ENCODE peak calls at places on chromosomes 13 and 19, in eight cellular contexts. O, S, V, A, P, W, T and R are unnamed samples.

GRCh38 chr19:3095375-3096191 is 1.4 kb downstream of the GNA11 start:
- DNase-seq in O (no peak), S (peak), V (peak), A (peak), P (no peak), W (peak), T (no peak), R (peak)

GRCh38 chr13:27118428-27119054 is 53.1 kb downstream of the USP12 start:
- DNase-seq in O (no peak), S (no peak), V (no peak), A (no peak), P (no peak), W (no peak), T (no peak), R (no peak)

GRCh38 chr13:76725211-76725610 is 161.0 kb downstream of the KCTD12 start:
- DNase-seq in O (peak), S (no peak), V (no peak), A (no peak), P (no peak), W (no peak), T (no peak), R (no peak)

GRCh38 chr13:63409791-63410351 is 1994.2 kb upstream of the PCDH20 start:
- DNase-seq in O (no peak), S (no peak), V (no peak), A (no peak), P (no peak), W (no peak), T (no peak), R (no peak)

GRCh38 chr19:2235396-2236284 is 489 bp downstream of the PLEKHJ1 start:
- DNase-seq in O (no peak), S (peak), V (no peak), A (peak), P (no peak), W (peak), T (peak), R (peak)

GRCh38 chr19:51002542-51003311 is 1.3 kb upstream of the KLK8 start:
- DNase-seq in O (peak), S (no peak), V (no peak), A (peak), P (no peak), W (peak), T (no peak), R (no peak)

GRCh38 chr19:46631481-46631880 is 4.5 kb downstream of the GNG8 start:
- DNase-seq in O (peak), S (no peak), V (no peak), A (no peak), P (peak), W (no peak), T (peak), R (no peak)

GRCh38 chr19:53091855-53092254 is 11.4 kb downstream of the ZNF160 start:
- DNase-seq in O (no peak), S (no peak), V (no peak), A (no peak), P (no peak), W (no peak), T (no peak), R (no peak)

GRCh38 chr19:49447485-49448431 is 3.9 kb downstream of the PIH1D1 start:
- DNase-seq in O (peak), S (no peak), V (no peak), A (peak), P (peak), W (no peak), T (peak), R (no peak)

GRCh38 chr13:28707629-28708427 is 10.9 kb downstream of the SLC46A3 start:
- DNase-seq in O (peak), S (no peak), V (no peak), A (no peak), P (no peak), W (peak), T (no peak), R (no peak)

GRCh38 chr19:36605101-36605838 is at the start of gene ZNF382:
- DNase-seq in O (peak), S (peak), V (peak), A (peak), P (peak), W (peak), T (peak), R (peak)

GRCh38 chr13:110957181-110957884 is 42.5 kb upstream of the ANKRD10 start:
- DNase-seq in O (no peak), S (no peak), V (no peak), A (no peak), P (no peak), W (no peak), T (no peak), R (no peak)

GRCh38 chr13:74977498-74977897 is 504.5 kb downstream of the TBC1D4 start:
- DNase-seq in O (no peak), S (no peak), V (no peak), A (no peak), P (no peak), W (no peak), T (no peak), R (no peak)

GRCh38 chr13:98429977-98430785 is 146.7 kb downstream of the STK24 start:
- DNase-seq in O (no peak), S (no peak), V (no peak), A (no peak), P (no peak), W (no peak), T (no peak), R (no peak)

GRCh38 chr13:102000764-102001163 is 401.1 kb downstream of the FGF14 start:
- DNase-seq in O (no peak), S (no peak), V (no peak), A (no peak), P (no peak), W (no peak), T (no peak), R (no peak)

GRCh38 chr19:45011959-45012358 is 10.7 kb downstream of the RELB start:
- DNase-seq in O (no peak), S (no peak), V (no peak), A (no peak), P (no peak), W (no peak), T (no peak), R (no peak)

GRCh38 chr13:93981578-93981977 is 497.9 kb downstream of the DCT start:
- DNase-seq in O (no peak), S (no peak), V (no peak), A (no peak), P (no peak), W (no peak), T (no peak), R (no peak)

GRCh38 chr13:93982189-93982918 is 497.1 kb downstream of the DCT start:
- DNase-seq in O (no peak), S (no peak), V (no peak), A (no peak), P (no peak), W (no peak), T (no peak), R (no peak)

GRCh38 chr13:93987458-93987857 is 492.0 kb downstream of the DCT start:
- DNase-seq in O (no peak), S (no peak), V (no peak), A (no peak), P (no peak), W (no peak), T (no peak), R (no peak)

GRCh38 chr13:93984070-93984469 is 495.4 kb downstream of the DCT start:
- DNase-seq in O (no peak), S (no peak), V (no peak), A (no peak), P (no peak), W (no peak), T (no peak), R (no peak)

GRCh38 chr13:93984876-93985275 is 494.6 kb downstream of the DCT start:
- DNase-seq in O (no peak), S (no peak), V (no peak), A (no peak), P (no peak), W (no peak), T (no peak), R (no peak)
- H3K4me3 ChIP-seq in O (no peak), S (no peak), V (no peak), A (no peak), P (no peak), W (no peak), T (no peak), R (no peak)

GRCh38 chr13:30135351-30135750 is 172.0 kb downstream of the KATNAL1 start:
- DNase-seq in O (no peak), S (no peak), V (no peak), A (no peak), P (no peak), W (no peak), T (no peak), R (no peak)

GRCh38 chr13:30133976-30134375 is 173.4 kb downstream of the KATNAL1 start:
- DNase-seq in O (no peak), S (no peak), V (no peak), A (no peak), P (no peak), W (no peak), T (no peak), R (no peak)

GRCh38 chr13:30134578-30134977 is 172.8 kb downstream of the KATNAL1 start:
- DNase-seq in O (no peak), S (no peak), V (no peak), A (no peak), P (no peak), W (no peak), T (no peak), R (no peak)

GRCh38 chr13:30133554-30133912 is 173.8 kb downstream of the KATNAL1 start:
- DNase-seq in O (no peak), S (no peak), V (no peak), A (peak), P (no peak), W (no peak), T (no peak), R (no peak)

GRCh38 chr13:30132623-30133553 is 174.5 kb downstream of the KATNAL1 start:
- DNase-seq in O (peak), S (peak), V (peak), A (peak), P (peak), W (peak), T (peak), R (peak)
- H3K27ac ChIP-seq in O (no peak), S (no peak), V (no peak), A (peak), P (peak), W (no peak), T (no peak), R (no peak)

GRCh38 chr19:14097532-14098151 is 7.1 kb upstream of the SAMD1 start:
- DNase-seq in O (no peak), S (no peak), V (no peak), A (no peak), P (no peak), W (no peak), T (no peak), R (no peak)
- H3K4me3 ChIP-seq in O (no peak), S (no peak), V (no peak), A (no peak), P (no peak), W (no peak), T (no peak), R (no peak)

DNA sequence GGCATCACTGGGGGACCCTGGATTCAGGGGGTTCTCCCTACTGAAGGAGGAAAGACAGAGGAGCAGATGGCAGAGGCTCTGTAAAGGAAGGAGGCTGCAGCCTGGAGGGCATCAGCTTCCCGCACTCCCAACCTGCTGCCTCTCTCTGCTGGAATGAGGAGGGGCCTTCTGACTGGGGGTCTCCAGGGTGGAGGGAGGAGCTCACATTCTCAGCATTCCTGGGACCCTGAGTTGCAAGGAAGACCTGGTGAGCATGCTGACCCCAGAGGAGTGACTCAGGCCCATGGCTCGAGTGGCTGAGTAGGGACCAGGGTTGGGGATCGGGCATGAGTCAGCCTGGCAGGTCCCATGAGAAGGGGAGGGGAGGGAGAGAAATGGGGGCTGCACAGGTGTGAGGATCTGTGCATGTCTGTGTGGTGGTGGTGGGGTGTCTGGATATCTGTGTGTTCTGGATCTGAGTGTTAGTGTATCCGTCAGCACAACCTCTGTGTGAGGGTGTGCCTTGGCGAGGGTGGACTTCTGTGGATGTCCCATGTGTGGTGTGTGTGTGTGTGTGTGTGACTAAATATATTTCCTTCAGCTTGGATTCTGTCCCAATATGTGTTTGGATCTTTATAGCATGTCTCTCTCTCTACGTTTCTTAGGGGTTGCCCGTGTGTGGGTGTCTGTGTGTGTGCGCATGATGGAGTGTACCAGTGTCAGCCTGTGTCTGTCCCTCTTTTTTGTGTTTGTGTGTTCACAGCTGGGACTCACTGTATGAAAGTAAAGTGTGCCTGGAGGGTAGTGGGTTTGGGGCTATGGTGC is 4.6 kb downstream of the AXL start:
- DNase-seq in O (peak), S (no peak), V (no peak), A (no peak), P (no peak), W (peak), T (no peak), R (no peak)
- H3K27ac ChIP-seq in O (peak), S (no peak), V (no peak), A (no peak), P (peak), W (peak), T (peak), R (no peak)

DNA sequence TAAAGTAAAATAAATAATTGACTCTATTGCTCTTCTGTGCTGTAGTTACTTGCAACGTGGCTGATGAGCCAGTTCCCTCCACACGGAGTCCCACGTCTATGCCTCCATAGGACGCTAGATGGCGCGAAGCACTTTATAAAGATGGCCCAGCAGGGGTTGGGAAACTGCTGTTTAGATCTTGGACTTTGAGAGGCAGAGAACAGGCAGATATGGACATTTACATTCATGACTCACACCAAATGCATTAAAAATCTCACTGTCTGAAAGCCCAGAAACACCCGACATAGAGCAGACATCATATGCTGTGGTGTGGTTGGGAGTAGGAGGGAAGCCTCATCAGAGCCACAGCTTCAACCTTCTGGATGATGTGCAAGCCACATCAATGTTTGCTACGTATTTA is 643.1 kb upstream of the ARGLU1 start:
- DNase-seq in O (peak), S (peak), V (peak), A (peak), P (peak), W (peak), T (peak), R (no peak)
- H3K4me3 ChIP-seq in O (no peak), S (peak), V (no peak), A (no peak), P (no peak), W (no peak), T (peak), R (no peak)

GRCh38 chr19:4714016-4714415 is 9.6 kb downstream of the DPP9 start:
- DNase-seq in O (no peak), S (no peak), V (no peak), A (no peak), P (no peak), W (no peak), T (no peak), R (no peak)
- H3K27ac ChIP-seq in O (no peak), S (peak), V (no peak), A (peak), P (peak), W (no peak), T (peak), R (no peak)

GRCh38 chr19:38949580-38950367 is 19.0 kb downstream of the MRPS12 start:
- DNase-seq in O (peak), S (peak), V (peak), A (peak), P (peak), W (peak), T (peak), R (peak)
- H3K4me3 ChIP-seq in O (peak), S (peak), V (peak), A (peak), P (peak), W (no peak), T (peak), R (peak)

DNA sequence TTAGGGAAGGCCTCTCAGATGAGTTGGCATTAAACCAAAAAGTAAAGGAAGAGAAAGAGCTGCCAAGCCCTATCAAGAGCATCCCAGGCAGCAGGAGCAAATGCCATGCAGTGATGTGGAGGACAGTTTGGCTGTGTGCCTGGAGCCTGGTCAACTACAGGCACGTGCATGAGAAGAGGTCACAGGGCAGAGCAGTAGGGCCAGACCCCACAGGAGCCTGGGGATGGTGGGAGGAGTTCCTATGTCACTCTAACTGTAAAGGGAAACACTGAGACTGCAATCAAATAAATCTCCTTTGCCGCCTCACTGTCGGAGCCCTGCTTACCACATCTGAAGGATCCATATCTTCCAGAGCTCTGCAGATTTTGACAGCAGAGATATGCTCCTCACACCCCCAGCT is 240.5 kb downstream of the ENOX1 start:
- DNase-seq in O (peak), S (no peak), V (no peak), A (no peak), P (peak), W (no peak), T (peak), R (no peak)
- H3K27ac ChIP-seq in O (peak), S (no peak), V (no peak), A (no peak), P (peak), W (no peak), T (peak), R (no peak)

GRCh38 chr13:49603318-49603717 is 18.0 kb upstream of the RCBTB1 start:
- DNase-seq in O (no peak), S (no peak), V (no peak), A (no peak), P (no peak), W (no peak), T (no peak), R (no peak)
- H3K4me3 ChIP-seq in O (no peak), S (no peak), V (no peak), A (no peak), P (no peak), W (no peak), T (no peak), R (no peak)